ENCODE peak calls at places on chromosomes 13 and 19, in eight cellular contexts. T is tibial nerve, K is PC-9, H is left lung, M is astrocyte, O is H9, L is A549, P is neural progenitor cell. J is an unnamed sample. For H3K4me1, the result is how much of the 10 kb centered on the place peaks cover.

GRCh38 chr13:112876305-112877000 is 92.6 kb upstream of the MCF2L start:
- DNase-seq in T (no peak), K (no peak), H (peak), M (no peak), O (no peak), L (no peak), P (no peak), J (no peak)

GRCh38 chr19:38056646-38057045 is 149.6 kb downstream of the SIPA1L3 start:
- DNase-seq in T (no peak), K (no peak), H (no peak), M (no peak), O (no peak), L (no peak), P (no peak), J (no peak)

GRCh38 chr13:108769213-108770070 is 140.0 kb downstream of the MYO16 start:
- DNase-seq in T (no peak), K (peak), H (no peak), M (peak), O (no peak), L (peak), P (no peak), J (no peak)

GRCh38 chr13:35349673-35350278 is 126.7 kb downstream of the MAB21L1 start:
- DNase-seq in T (no peak), K (peak), H (no peak), M (peak), O (no peak), L (peak), P (no peak), J (no peak)

GRCh38 chr13:113122571-113123225 is at the start of gene F10:
- DNase-seq in T (peak), K (no peak), H (peak), M (no peak), O (peak), L (peak), P (peak), J (no peak)

GRCh38 chr19:14218615-14219330 is 12.8 kb upstream of the ADGRL1 start:
- DNase-seq in T (no peak), K (no peak), H (no peak), M (no peak), O (no peak), L (no peak), P (no peak), J (no peak)

GRCh38 chr13:42832341-42833153 is 51.2 kb downstream of the FAM216B start:
- DNase-seq in T (no peak), K (peak), H (peak), M (peak), O (no peak), L (no peak), P (no peak), J (no peak)

GRCh38 chr13:44796597-44797517 is 192.4 kb downstream of the NUFIP1 start:
- DNase-seq in T (no peak), K (no peak), H (no peak), M (no peak), O (no peak), L (no peak), P (no peak), J (no peak)

GRCh38 chr13:24742986-24743385 is 21.0 kb upstream of the RNF17 start:
- DNase-seq in T (no peak), K (no peak), H (no peak), M (no peak), O (no peak), L (no peak), P (no peak), J (no peak)

GRCh38 chr19:798415-799075 is 1.3 kb downstream of the PTBP1 start:
- DNase-seq in T (no peak), K (no peak), H (no peak), M (no peak), O (no peak), L (no peak), P (peak), J (no peak)

GRCh38 chr19:56141416-56141992 is 417 bp downstream of the ZNF444 start:
- DNase-seq in T (no peak), K (peak), H (no peak), M (no peak), O (no peak), L (no peak), P (peak), J (no peak)

GRCh38 chr19:48965806-48966540 is 864 bp downstream of the FTL start:
- DNase-seq in T (peak), K (peak), H (peak), M (peak), O (peak), L (peak), P (peak), J (peak)

DNA sequence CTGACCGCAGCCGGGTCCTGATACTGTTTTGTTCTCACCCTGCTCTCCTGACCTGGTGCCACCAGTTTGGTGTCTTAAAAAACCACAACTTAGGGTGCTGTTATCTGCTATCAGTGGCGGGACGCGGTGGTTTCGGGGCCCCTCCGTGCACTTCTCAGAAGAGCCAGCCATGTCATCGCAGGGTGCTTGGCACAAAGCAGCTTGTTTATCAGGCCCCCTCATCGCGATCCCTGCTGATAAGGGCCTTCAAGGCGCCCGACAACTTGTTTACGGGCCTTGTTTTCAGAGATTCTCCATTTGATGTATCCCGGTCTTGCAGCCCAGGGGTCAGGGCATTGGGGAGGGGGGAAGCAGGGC is 58.1 kb upstream of the KLF2 start:
- DNase-seq in T (no peak), K (no peak), H (no peak), M (no peak), O (no peak), L (no peak), P (no peak), J (no peak)
- H3K4me1 ChIP-seq in T (under half), K (under half), H (under half), M (under half), O (under half), L (under half), P (under half), J (under half)

DNA sequence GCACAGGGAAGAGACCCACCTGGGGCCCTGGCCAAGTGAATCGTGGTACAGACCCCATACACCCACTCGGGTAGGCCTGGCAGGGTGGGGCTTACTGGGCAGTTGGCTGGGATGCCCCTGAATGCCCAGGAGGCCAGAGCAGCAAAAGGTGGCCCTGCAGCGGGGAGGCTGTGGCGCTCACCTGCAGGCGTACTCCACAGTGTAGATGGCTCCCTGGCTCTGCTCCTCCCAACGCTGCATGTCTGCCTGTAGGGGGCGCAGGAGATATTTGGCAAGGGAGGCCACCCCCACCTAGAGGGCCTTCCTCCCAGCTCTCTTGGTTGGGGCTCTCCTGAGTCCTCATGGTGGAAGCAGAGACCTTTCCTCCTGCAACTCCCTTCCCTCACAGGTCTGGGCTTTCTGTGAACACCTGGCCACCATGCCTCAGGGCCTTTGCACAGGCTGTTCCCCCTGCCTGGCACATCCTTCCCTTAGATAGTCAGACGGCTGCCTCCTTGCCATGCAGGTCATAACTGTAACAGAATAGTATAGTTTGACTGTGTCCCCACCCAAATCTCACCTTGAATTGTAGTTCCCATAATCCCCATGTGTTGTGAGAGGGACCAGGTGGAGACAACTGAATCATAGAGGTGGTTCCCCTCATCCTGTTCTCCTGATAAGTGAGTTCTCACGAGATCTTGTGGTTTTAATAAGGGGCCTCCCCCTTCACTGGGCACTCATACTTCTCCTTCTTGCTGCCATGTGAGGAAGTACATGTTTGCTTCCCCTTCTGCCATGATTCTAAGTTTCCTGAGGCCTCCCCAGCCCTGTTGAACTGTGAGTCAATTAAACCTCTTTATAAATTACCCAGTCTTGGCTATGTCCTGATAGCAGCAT is 5.9 kb downstream of the BORCS8 start:
- DNase-seq in T (no peak), K (peak), H (no peak), M (peak), O (peak), L (peak), P (peak), J (no peak)
- H3K27ac ChIP-seq in T (no peak), K (no peak), H (peak), M (no peak), O (no peak), L (no peak), P (no peak), J (no peak)

GRCh38 chr19:39410620-39411005 is 1.9 kb upstream of the PLEKHG2 start:
- DNase-seq in T (no peak), K (no peak), H (no peak), M (no peak), O (no peak), L (peak), P (peak), J (no peak)

GRCh38 chr19:39409886-39410619 is 2.4 kb upstream of the PLEKHG2 start:
- DNase-seq in T (peak), K (peak), H (peak), M (no peak), O (no peak), L (peak), P (peak), J (no peak)

GRCh38 chr19:39408392-39409206 is 2.0 kb downstream of the ZFP36 start:
- DNase-seq in T (no peak), K (no peak), H (no peak), M (no peak), O (no peak), L (peak), P (peak), J (peak)

GRCh38 chr19:39407644-39408391 is 1.2 kb downstream of the ZFP36 start:
- DNase-seq in T (no peak), K (peak), H (peak), M (no peak), O (no peak), L (peak), P (peak), J (peak)

GRCh38 chr19:39409207-39409885 is 2.7 kb downstream of the ZFP36 start:
- DNase-seq in T (peak), K (peak), H (peak), M (no peak), O (peak), L (peak), P (no peak), J (peak)
- H3K4me1 ChIP-seq in T (under half), K (under half), H (under half), M (under half), O (under half), L (half or more), P (under half), J (under half)

GRCh38 chr19:18306209-18306902 is 16.5 kb downstream of the LSM4 start:
- DNase-seq in T (no peak), K (no peak), H (no peak), M (no peak), O (no peak), L (no peak), P (no peak), J (no peak)
- H3K27ac ChIP-seq in T (peak), K (no peak), H (no peak), M (no peak), O (no peak), L (peak), P (peak), J (no peak)

GRCh38 chr13:76522083-76522755 is 364.0 kb downstream of the KCTD12 start:
- DNase-seq in T (no peak), K (no peak), H (no peak), M (peak), O (peak), L (no peak), P (no peak), J (peak)

GRCh38 chr13:76516013-76516412 is 370.2 kb downstream of the KCTD12 start:
- DNase-seq in T (no peak), K (no peak), H (no peak), M (peak), O (no peak), L (no peak), P (no peak), J (no peak)

GRCh38 chr13:76523740-76524382 is 362.3 kb downstream of the KCTD12 start:
- DNase-seq in T (no peak), K (no peak), H (no peak), M (peak), O (no peak), L (no peak), P (no peak), J (no peak)

GRCh38 chr13:76519685-76520084 is 366.5 kb downstream of the KCTD12 start:
- DNase-seq in T (no peak), K (no peak), H (no peak), M (no peak), O (no peak), L (no peak), P (peak), J (no peak)
- H3K4me1 ChIP-seq in T (under half), K (under half), H (under half), M (under half), O (under half), L (under half), P (under half), J (under half)

GRCh38 chr13:91618315-91618714 is 219.9 kb downstream of the GPC5 start:
- DNase-seq in T (no peak), K (no peak), H (no peak), M (no peak), O (no peak), L (no peak), P (no peak), J (no peak)
- H3K27ac ChIP-seq in T (no peak), K (no peak), H (no peak), M (no peak), O (no peak), L (no peak), P (no peak), J (no peak)